ENCODE peak calls at places on chromosomes 7 and 10, in nine cellular contexts. O is uterus, E is upper lobe of right lung, N is cardiac muscle cell, H is GM23248, G is brain microvascular endothelial cell, I is stomach, X is heart right ventricle, L is colonic mucosa. J is an unnamed sample.

GRCh38 chr10:102802920-102803534 is 34.2 kb downstream of the CYP17A1 start:
- DNase-seq in O (peak; percentile 62), E (no peak), N (peak; percentile 89), H (peak; percentile 94), G (peak; percentile 97), I (no peak), X (peak; percentile 61), L (no peak), J (no peak)

GRCh38 chr7:131948434-131949053 is 392.1 kb upstream of the PODXL start:
- DNase-seq in O (no peak), E (no peak), N (no peak), H (peak; percentile 55), G (no peak), I (no peak), X (no peak), L (peak; percentile 77), J (no peak)

GRCh38 chr10:57759777-57760176 is 507.9 kb downstream of the IPMK start:
- DNase-seq in O (no peak), E (no peak), N (no peak), H (no peak), G (no peak), I (no peak), X (no peak), L (no peak), J (no peak)

GRCh38 chr10:76315240-76315639 is 883.8 kb downstream of the LRMDA start:
- DNase-seq in O (no peak), E (no peak), N (no peak), H (no peak), G (no peak), I (no peak), X (no peak), L (no peak), J (no peak)

GRCh38 chr10:77889277-77889903 is 37.2 kb downstream of the DLG5 start:
- DNase-seq in O (no peak), E (peak; percentile 83), N (no peak), H (no peak), G (no peak), I (peak; percentile 89), X (no peak), L (peak; percentile 80), J (no peak)

GRCh38 chr7:1692500-1693418 is 22.7 kb downstream of the ELFN1 start:
- DNase-seq in O (no peak), E (peak; percentile 46), N (no peak), H (no peak), G (no peak), I (peak; percentile 3), X (no peak), L (no peak), J (peak; percentile 25)

GRCh38 chr10:44477021-44477420 is 92.1 kb upstream of the CXCL12 start:
- DNase-seq in O (peak; percentile 61), E (no peak), N (peak; percentile 85), H (peak; percentile 92), G (peak; percentile 75), I (no peak), X (no peak), L (no peak), J (no peak)

GRCh38 chr7:99677013-99677412 is 2.8 kb downstream of the CYP3A5 start:
- DNase-seq in O (no peak), E (no peak), N (no peak), H (peak; percentile 15), G (no peak), I (no peak), X (no peak), L (no peak), J (no peak)

GRCh38 chr10:113960617-113961260 is 82.9 kb upstream of the ADRB1 start:
- DNase-seq in O (no peak), E (no peak), N (no peak), H (peak; percentile 20), G (no peak), I (peak; percentile 61), X (no peak), L (peak; percentile 86), J (peak; percentile 38)

GRCh38 chr7:78959471-78959870 is 494.0 kb downstream of the MAGI2 start:
- DNase-seq in O (no peak), E (no peak), N (no peak), H (peak; percentile 25), G (no peak), I (no peak), X (no peak), L (no peak), J (no peak)

GRCh38 chr10:121485443-121486139 is 112.7 kb downstream of the FGFR2 start:
- DNase-seq in O (no peak), E (no peak), N (no peak), H (no peak), G (no peak), I (no peak), X (no peak), L (no peak), J (no peak)

GRCh38 chr10:61904711-61905445 is 3.4 kb downstream of the ARID5B start:
- DNase-seq in O (no peak), E (no peak), N (peak; percentile 78), H (peak; percentile 89), G (peak; percentile 66), I (no peak), X (no peak), L (peak; percentile 45), J (no peak)

GRCh38 chr7:73606801-73607691 is 17.3 kb downstream of the MLXIPL start:
- DNase-seq in O (peak; percentile 46), E (peak; percentile 78), N (peak; percentile 48), H (peak; percentile 53), G (no peak), I (peak; percentile 59), X (peak; percentile 32), L (peak; percentile 61), J (peak; percentile 66)

GRCh38 chr7:25989140-25989705 is 162.8 kb upstream of the NFE2L3 start:
- DNase-seq in O (no peak), E (no peak), N (no peak), H (no peak), G (no peak), I (peak; percentile 44), X (no peak), L (peak; percentile 50), J (no peak)

GRCh38 chr7:156402255-156402654 is 238.3 kb upstream of the RNF32 start:
- DNase-seq in O (no peak), E (no peak), N (no peak), H (no peak), G (no peak), I (no peak), X (no peak), L (no peak), J (no peak)

GRCh38 chr7:128931186-128931798 is 6.4 kb upstream of the IRF5 start:
- DNase-seq in O (no peak), E (peak; percentile 59), N (no peak), H (no peak), G (no peak), I (no peak), X (no peak), L (no peak), J (peak; percentile 19)

GRCh38 chr7:139095194-139095659 is 14.3 kb downstream of the ZC3HAV1 start:
- DNase-seq in O (no peak), E (no peak), N (no peak), H (no peak), G (no peak), I (no peak), X (no peak), L (peak; percentile 41), J (peak; percentile 65)

GRCh38 chr7:153440781-153441180 is 611.4 kb upstream of the DPP6 start:
- DNase-seq in O (no peak), E (no peak), N (no peak), H (no peak), G (no peak), I (no peak), X (no peak), L (no peak), J (no peak)
- H3K27ac ChIP-seq in O (peak overlapping the region; percentile 88), E (no peak overlapping the region), N (no peak overlapping the region), H (no peak overlapping the region), G (no peak overlapping the region), I (no peak overlapping the region), X (no peak overlapping the region), L (no peak overlapping the region), J (no peak overlapping the region)

GRCh38 chr10:110220383-110220782 is 13.0 kb downstream of the MXI1 start:
- DNase-seq in O (no peak), E (no peak), N (no peak), H (no peak), G (no peak), I (peak; percentile 37), X (peak; percentile 64), L (no peak), J (no peak)

GRCh38 chr10:110219884-110220283 is 12.5 kb downstream of the MXI1 start:
- DNase-seq in O (no peak), E (no peak), N (no peak), H (no peak), G (no peak), I (no peak), X (no peak), L (no peak), J (no peak)

GRCh38 chr10:110222896-110223675 is 15.7 kb downstream of the MXI1 start:
- DNase-seq in O (no peak), E (no peak), N (no peak), H (no peak), G (no peak), I (no peak), X (no peak), L (no peak), J (no peak)

GRCh38 chr10:110221044-110221720 is 13.8 kb downstream of the MXI1 start:
- DNase-seq in O (no peak), E (no peak), N (no peak), H (no peak), G (no peak), I (no peak), X (no peak), L (no peak), J (no peak)

DNA sequence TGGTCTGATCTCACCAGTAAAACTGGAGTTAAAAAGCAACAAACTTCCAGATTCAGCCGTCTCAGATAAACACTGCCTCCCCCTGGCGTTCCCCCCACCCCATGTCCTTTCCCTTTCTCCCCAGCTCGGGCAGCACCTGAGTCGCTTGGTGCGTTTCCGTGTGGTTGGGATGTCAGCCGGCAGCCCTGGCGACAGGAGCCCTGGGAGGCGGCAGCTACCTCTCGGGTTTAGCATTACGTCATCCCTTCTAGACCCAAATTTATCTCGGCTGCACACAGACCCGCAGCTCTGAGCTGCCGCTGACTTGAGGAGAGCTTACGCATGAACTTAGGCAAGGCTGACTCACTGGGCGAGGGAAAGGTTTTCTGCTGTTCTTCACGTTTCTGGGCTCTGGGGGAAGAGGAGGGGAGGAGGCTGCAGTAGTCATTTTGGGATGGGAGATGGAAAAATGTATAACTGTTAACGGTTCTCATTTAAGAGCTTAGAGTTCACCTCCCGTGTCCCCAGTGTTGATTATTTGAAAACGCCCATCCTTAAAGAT is 14.4 kb downstream of the MXI1 start:
- DNase-seq in O (peak; percentile 84), E (peak; percentile 75), N (peak; percentile 94), H (peak; percentile 99), G (peak; percentile 92), I (peak; percentile 75), X (peak; percentile 83), L (peak; percentile 54), J (peak; percentile 60)
- H3K4me3 ChIP-seq in O (peak overlapping the region; percentile 37), E (peak overlapping the region; percentile 38), N (no peak overlapping the region), H (peak overlapping the region; percentile 71), G (peak overlapping the region; percentile 58), I (peak overlapping the region; percentile 29), X (peak overlapping the region; percentile 51), L (no peak overlapping the region), J (peak overlapping the region; percentile 33)

GRCh38 chr7:87966271-87966670 is 32.2 kb downstream of the ADAM22 start:
- DNase-seq in O (no peak), E (no peak), N (no peak), H (no peak), G (no peak), I (no peak), X (no peak), L (no peak), J (no peak)
- H3K36me3 ChIP-seq in O (no peaks in the 10 kb centered on the region), E (no peaks in the 10 kb centered on the region), N (no peaks in the 10 kb centered on the region), H (no peaks in the 10 kb centered on the region), G (no peaks in the 10 kb centered on the region), I (no peaks in the 10 kb centered on the region), X (no peaks in the 10 kb centered on the region), L (no peaks in the 10 kb centered on the region), J (no peaks in the 10 kb centered on the region)

GRCh38 chr7:94355389-94355788 is 39.3 kb upstream of the COL1A2 start:
- DNase-seq in O (no peak), E (no peak), N (peak; percentile 22), H (peak; percentile 61), G (no peak), I (no peak), X (no peak), L (no peak), J (no peak)
- H3K27ac ChIP-seq in O (peak overlapping the region; percentile 57), E (peak overlapping the region; percentile 52), N (no peak overlapping the region), H (peak overlapping the region; percentile 71), G (no peak overlapping the region), I (no peak overlapping the region), X (no peak overlapping the region), L (no peak overlapping the region), J (no peak overlapping the region)

J was measured in CD8-positive, alpha-beta memory T cell.